ENCODE peak calls at places on chromosome 19, in four cellular contexts. One of them, this sample, is unnamed.

GRCh38 chr19:17346109-17346671 is 8.8 kb downstream of the GTPBP3 start:
- DNase-seq in epithelial cell of esophagus: peak
- DNase-seq in transverse colon: peak
- DNase-seq in breast epithelium: no peak
- DNase-seq in this sample: peak

GRCh38 chr19:48342841-48343540 is 17.6 kb downstream of the EMP3 start:
- DNase-seq in epithelial cell of esophagus: peak
- DNase-seq in transverse colon: no peak
- DNase-seq in breast epithelium: no peak
- DNase-seq in this sample: no peak

GRCh38 chr19:16222806-16223205 is 25.1 kb downstream of the AP1M1 start:
- DNase-seq in epithelial cell of esophagus: no peak
- DNase-seq in transverse colon: no peak
- DNase-seq in breast epithelium: no peak
- DNase-seq in this sample: no peak

GRCh38 chr19:15180451-15181390 is 20.1 kb downstream of the NOTCH3 start:
- DNase-seq in epithelial cell of esophagus: peak
- DNase-seq in transverse colon: peak
- DNase-seq in breast epithelium: no peak
- DNase-seq in this sample: peak

GRCh38 chr19:41905273-41906002 is 22.5 kb downstream of the ARHGEF1 start:
- DNase-seq in epithelial cell of esophagus: no peak
- DNase-seq in transverse colon: no peak
- DNase-seq in breast epithelium: no peak
- DNase-seq in this sample: no peak

GRCh38 chr19:8569066-8569761 is 8.0 kb downstream of the MYO1F start:
- DNase-seq in epithelial cell of esophagus: peak
- DNase-seq in transverse colon: peak
- DNase-seq in breast epithelium: no peak
- DNase-seq in this sample: peak

GRCh38 chr19:43634068-43634467 is 5.6 kb downstream of the CADM4 start:
- DNase-seq in epithelial cell of esophagus: peak
- DNase-seq in transverse colon: no peak
- DNase-seq in breast epithelium: peak
- DNase-seq in this sample: no peak

GRCh38 chr19:21765151-21765550 is 2.2 kb downstream of the ZNF100 start:
- DNase-seq in epithelial cell of esophagus: peak
- DNase-seq in transverse colon: no peak
- DNase-seq in breast epithelium: no peak
- DNase-seq in this sample: no peak

GRCh38 chr19:13275016-13275722 is 125.0 kb downstream of the IER2 start:
- DNase-seq in epithelial cell of esophagus: no peak
- DNase-seq in transverse colon: no peak
- DNase-seq in breast epithelium: no peak
- DNase-seq in this sample: no peak

GRCh38 chr19:17325881-17326594 is 8.6 kb downstream of the ANO8 start:
- DNase-seq in epithelial cell of esophagus: peak
- DNase-seq in transverse colon: no peak
- DNase-seq in breast epithelium: peak
- DNase-seq in this sample: peak

GRCh38 chr19:57016076-57016475 is 103.7 kb upstream of the USP29 start:
- DNase-seq in epithelial cell of esophagus: no peak
- DNase-seq in transverse colon: no peak
- DNase-seq in breast epithelium: no peak
- DNase-seq in this sample: no peak

GRCh38 chr19:15372470-15372869 is 7.1 kb downstream of the AKAP8 start:
- DNase-seq in epithelial cell of esophagus: no peak
- DNase-seq in transverse colon: no peak
- DNase-seq in breast epithelium: no peak
- DNase-seq in this sample: no peak

GRCh38 chr19:34461375-34462100 is 20.0 kb upstream of the WTIP start:
- DNase-seq in epithelial cell of esophagus: no peak
- DNase-seq in transverse colon: no peak
- DNase-seq in breast epithelium: no peak
- DNase-seq in this sample: no peak

GRCh38 chr19:16386619-16387240 is 62.1 kb downstream of the KLF2 start:
- DNase-seq in epithelial cell of esophagus: peak
- DNase-seq in transverse colon: no peak
- DNase-seq in breast epithelium: no peak
- DNase-seq in this sample: peak

GRCh38 chr19:14073925-14074838 is 1.6 kb downstream of the MISP3 start:
- DNase-seq in epithelial cell of esophagus: peak
- DNase-seq in transverse colon: peak
- DNase-seq in breast epithelium: no peak
- DNase-seq in this sample: peak

GRCh38 chr19:14835011-14835410 is at the start of the genes OR7A5 and OR7C1:
- DNase-seq in epithelial cell of esophagus: peak
- DNase-seq in transverse colon: no peak
- DNase-seq in breast epithelium: peak
- DNase-seq in this sample: no peak

GRCh38 chr19:37007587-37008220 is 70.5 kb upstream of the ZNF420 start:
- DNase-seq in epithelial cell of esophagus: no peak
- DNase-seq in transverse colon: peak
- DNase-seq in breast epithelium: peak
- DNase-seq in this sample: peak

GRCh38 chr19:48480151-48480475 is 10.9 kb downstream of the CYTH2 start:
- DNase-seq in epithelial cell of esophagus: peak
- DNase-seq in transverse colon: peak
- DNase-seq in breast epithelium: no peak
- DNase-seq in this sample: peak

GRCh38 chr19:34254552-34255432 is at the start of gene GARRE1:
- DNase-seq in epithelial cell of esophagus: peak
- DNase-seq in transverse colon: peak
- DNase-seq in breast epithelium: no peak
- DNase-seq in this sample: peak

GRCh38 chr19:37635076-37636056 is 19.9 kb downstream of the ZFP30 start:
- DNase-seq in epithelial cell of esophagus: no peak
- DNase-seq in transverse colon: no peak
- DNase-seq in breast epithelium: no peak
- DNase-seq in this sample: no peak

GRCh38 chr19:41408256-41408655 is 10.6 kb downstream of the BCKDHA start:
- DNase-seq in epithelial cell of esophagus: no peak
- DNase-seq in transverse colon: no peak
- DNase-seq in breast epithelium: no peak
- DNase-seq in this sample: no peak

GRCh38 chr19:10863107-10863700 is 8.1 kb upstream of the CARM1 start:
- DNase-seq in epithelial cell of esophagus: peak
- DNase-seq in transverse colon: no peak
- DNase-seq in breast epithelium: peak
- DNase-seq in this sample: peak

GRCh38 chr19:11673608-11674041 is 65.1 kb downstream of the ZNF823 start:
- DNase-seq in epithelial cell of esophagus: peak
- DNase-seq in transverse colon: peak
- DNase-seq in breast epithelium: peak
- DNase-seq in this sample: peak

DNA sequence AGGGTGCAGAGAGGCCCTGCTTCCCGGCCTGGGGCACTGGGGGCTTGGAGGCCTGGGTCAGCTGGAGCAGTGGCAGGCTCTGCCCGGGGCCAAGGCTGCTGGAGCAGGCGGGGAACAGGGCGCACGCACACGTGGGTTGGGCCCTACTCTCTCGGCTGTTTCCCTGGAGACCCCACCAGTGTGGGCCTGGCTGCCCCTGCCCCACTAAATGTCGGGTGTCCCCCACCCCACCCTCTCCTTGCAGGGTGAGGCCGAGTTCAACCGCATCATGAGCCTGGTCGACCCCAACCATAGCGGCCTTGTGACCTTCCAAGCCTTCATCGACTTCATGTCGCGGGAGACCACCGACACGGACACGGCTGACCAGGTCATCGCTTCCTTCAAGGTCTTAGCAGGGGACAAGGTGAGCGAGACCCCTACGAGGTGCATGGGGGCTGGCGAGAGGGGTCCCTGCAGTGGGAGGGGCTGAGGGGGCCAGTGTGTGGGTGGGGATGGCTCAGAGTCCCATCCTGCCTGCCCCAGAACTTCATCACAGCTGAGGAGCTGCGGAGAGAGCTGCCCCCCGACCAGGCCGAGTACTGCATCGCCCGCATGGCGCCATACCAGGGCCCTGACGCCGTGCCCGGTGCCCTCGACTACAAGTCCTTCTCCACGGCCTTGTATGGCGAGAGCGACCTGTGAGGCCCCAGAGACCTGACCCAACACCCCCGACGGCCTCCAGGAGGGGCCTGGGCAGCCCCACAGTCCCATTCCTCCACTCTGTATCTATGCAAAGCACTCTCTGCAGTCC is 15.3 kb downstream of the CAPN12 start:
- DNase-seq in epithelial cell of esophagus: no peak
- DNase-seq in transverse colon: no peak
- DNase-seq in breast epithelium: peak
- DNase-seq in this sample: no peak
- H3K4me3 ChIP-seq in epithelial cell of esophagus: no peak
- H3K4me3 ChIP-seq in transverse colon: no peak
- H3K4me3 ChIP-seq in breast epithelium: no peak
- H3K4me3 ChIP-seq in this sample: no peak

DNA sequence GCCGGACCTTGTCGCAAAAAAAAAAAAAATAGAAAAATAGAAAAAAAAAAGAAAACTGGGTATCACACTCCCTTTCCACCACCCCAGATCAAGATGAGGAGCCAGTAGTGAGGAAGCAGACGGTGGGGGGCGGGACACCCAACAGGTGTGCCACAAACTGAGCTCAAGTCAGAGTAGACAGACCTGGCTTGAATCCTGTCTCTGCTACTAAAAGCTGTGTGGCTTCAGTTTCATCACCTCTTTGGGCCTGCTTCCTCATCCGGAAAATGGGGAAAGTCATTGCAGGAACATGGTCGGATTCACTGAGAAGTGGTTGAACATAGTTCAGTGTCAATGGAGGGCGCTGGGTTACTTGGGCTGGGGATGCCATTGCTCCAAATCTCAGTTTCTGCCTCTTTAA is 2.9 kb downstream of the HIF3A start:
- DNase-seq in epithelial cell of esophagus: no peak
- DNase-seq in transverse colon: peak
- DNase-seq in breast epithelium: no peak
- DNase-seq in this sample: no peak
- H3K4me3 ChIP-seq in epithelial cell of esophagus: no peak
- H3K4me3 ChIP-seq in transverse colon: peak
- H3K4me3 ChIP-seq in breast epithelium: peak
- H3K4me3 ChIP-seq in this sample: peak

GRCh38 chr19:2166741-2167738 is 3.3 kb downstream of the DOT1L start:
- DNase-seq in epithelial cell of esophagus: peak
- DNase-seq in transverse colon: peak
- DNase-seq in breast epithelium: peak
- DNase-seq in this sample: peak

GRCh38 chr19:2170987-2171348 is 7.2 kb downstream of the DOT1L start:
- DNase-seq in epithelial cell of esophagus: no peak
- DNase-seq in transverse colon: no peak
- DNase-seq in breast epithelium: no peak
- DNase-seq in this sample: no peak

GRCh38 chr19:2170219-2170618 is 6.5 kb downstream of the DOT1L start:
- DNase-seq in epithelial cell of esophagus: no peak
- DNase-seq in transverse colon: no peak
- DNase-seq in breast epithelium: no peak
- DNase-seq in this sample: no peak

GRCh38 chr19:2167896-2168618 is 4.3 kb downstream of the DOT1L start:
- DNase-seq in epithelial cell of esophagus: peak
- DNase-seq in transverse colon: peak
- DNase-seq in breast epithelium: no peak
- DNase-seq in this sample: peak

DNA sequence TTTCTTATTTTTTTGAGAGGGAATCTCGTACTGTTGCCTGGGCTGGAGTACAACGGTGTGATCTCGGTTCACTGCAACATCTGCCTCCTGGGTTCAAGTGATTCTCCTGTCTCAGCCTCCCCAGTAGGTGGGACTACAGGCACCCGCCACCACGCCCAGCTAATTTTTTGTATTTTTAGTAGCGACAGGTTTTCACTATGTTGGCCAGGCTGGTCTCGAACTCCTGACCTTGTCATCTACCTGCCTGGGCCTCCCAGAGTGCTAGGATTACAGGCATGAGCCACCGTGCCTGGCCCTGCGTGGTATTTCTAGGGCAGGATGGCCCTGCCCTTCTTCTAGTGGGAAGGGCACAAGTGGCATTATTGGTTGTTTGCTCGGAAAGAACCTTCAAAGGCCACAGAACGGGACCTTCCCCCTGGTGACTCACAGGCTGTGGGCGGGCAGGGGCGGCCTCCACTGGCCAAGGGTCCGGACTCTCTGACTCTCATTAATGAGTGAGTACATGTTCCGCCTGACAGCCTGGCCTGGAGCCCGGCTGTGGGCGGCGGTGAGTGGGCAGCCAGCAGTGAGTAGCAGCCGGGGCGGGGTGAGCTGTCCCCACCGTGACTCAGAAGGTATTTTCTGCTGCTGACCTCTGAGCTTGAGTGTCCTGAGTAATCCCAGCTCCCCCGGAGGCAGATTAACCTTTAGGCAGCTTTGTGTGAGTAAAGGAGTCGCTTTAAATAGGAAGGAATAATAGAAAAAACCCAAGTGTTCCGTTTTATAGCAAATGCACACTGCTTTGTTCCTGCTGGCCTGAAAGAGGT is 5.1 kb downstream of the DOT1L start:
- DNase-seq in epithelial cell of esophagus: peak
- DNase-seq in transverse colon: peak
- DNase-seq in breast epithelium: peak
- DNase-seq in this sample: peak
- H3K4me3 ChIP-seq in epithelial cell of esophagus: no peak
- H3K4me3 ChIP-seq in transverse colon: peak
- H3K4me3 ChIP-seq in breast epithelium: no peak
- H3K4me3 ChIP-seq in this sample: no peak

GRCh38 chr19:6718741-6719539 is 1.5 kb downstream of the C3 start:
- DNase-seq in epithelial cell of esophagus: no peak
- DNase-seq in transverse colon: no peak
- DNase-seq in breast epithelium: no peak
- DNase-seq in this sample: no peak
- H3K4me3 ChIP-seq in epithelial cell of esophagus: no peak
- H3K4me3 ChIP-seq in transverse colon: no peak
- H3K4me3 ChIP-seq in breast epithelium: peak
- H3K4me3 ChIP-seq in this sample: peak

DNA sequence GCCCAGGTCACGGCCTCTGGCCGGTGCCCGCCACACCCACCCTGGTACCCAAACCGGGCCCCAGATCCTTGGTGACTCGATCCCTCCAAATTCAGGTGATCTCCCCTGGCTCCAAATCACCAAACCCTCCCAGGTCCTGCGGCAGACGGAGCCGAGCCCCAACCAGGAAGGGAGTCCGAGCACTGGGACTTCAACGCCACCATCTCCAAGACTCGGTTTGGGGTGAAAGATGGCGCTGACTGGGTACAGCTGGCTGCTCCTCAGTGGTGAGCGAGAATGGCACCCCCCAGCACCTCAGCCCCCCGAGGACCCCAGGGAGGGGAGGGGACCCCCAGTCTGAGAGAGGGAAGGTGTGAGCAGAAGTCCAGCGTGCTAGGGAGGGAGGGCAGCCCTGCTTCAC is 2.3 kb downstream of the CEACAM16 start:
- DNase-seq in epithelial cell of esophagus: no peak
- DNase-seq in transverse colon: no peak
- DNase-seq in breast epithelium: no peak
- DNase-seq in this sample: no peak
- H3K4me3 ChIP-seq in epithelial cell of esophagus: no peak
- H3K4me3 ChIP-seq in transverse colon: no peak
- H3K4me3 ChIP-seq in breast epithelium: no peak
- H3K4me3 ChIP-seq in this sample: no peak

GRCh38 chr19:39607561-39607960 is 5.2 kb downstream of the LGALS13 start:
- DNase-seq in epithelial cell of esophagus: no peak
- DNase-seq in transverse colon: no peak
- DNase-seq in breast epithelium: no peak
- DNase-seq in this sample: no peak
- H3K4me3 ChIP-seq in epithelial cell of esophagus: no peak
- H3K4me3 ChIP-seq in transverse colon: no peak
- H3K4me3 ChIP-seq in breast epithelium: no peak
- H3K4me3 ChIP-seq in this sample: no peak

GRCh38 chr19:55673889-55674288 is 1.1 kb upstream of the EPN1 start:
- DNase-seq in epithelial cell of esophagus: no peak
- DNase-seq in transverse colon: no peak
- DNase-seq in breast epithelium: no peak
- DNase-seq in this sample: no peak
- H3K4me3 ChIP-seq in epithelial cell of esophagus: no peak
- H3K4me3 ChIP-seq in transverse colon: no peak
- H3K4me3 ChIP-seq in breast epithelium: no peak
- H3K4me3 ChIP-seq in this sample: no peak